ENCODE peak calls at places on chromosome 21, in four cellular contexts. E is K562, Z is HepG2, Y is A549. J is an unnamed sample.

GRCh38 chr21:34630536-34631143 is 15.7 kb upstream of the RCAN1 start:
- DNase-seq in Y (peak), Z (peak), E (peak), J (no peak)

GRCh38 chr21:25550352-25550751 is 56.9 kb downstream of the MRPL39 start:
- DNase-seq in Z (no peak), Y (no peak), E (no peak), J (no peak)

GRCh38 chr21:29245104-29245643 is 53.5 kb upstream of the BACH1 start:
- DNase-seq in Z (no peak), Y (no peak), E (no peak), J (no peak)

GRCh38 chr21:29540289-29540688 is 241.6 kb downstream of the BACH1 start:
- DNase-seq in Z (no peak), Y (no peak), E (no peak), J (no peak)

GRCh38 chr21:16162953-16163352 is 433.2 kb downstream of the USP25 start:
- DNase-seq in Y (no peak), Z (no peak), E (no peak), J (no peak)

GRCh38 chr21:15706686-15707085 is 23.1 kb upstream of the USP25 start:
- DNase-seq in Y (peak), E (peak), Z (no peak), J (no peak)

GRCh38 chr21:27648560-27648959 is 681.7 kb upstream of the ADAMTS5 start:
- DNase-seq in Z (no peak), Y (no peak), E (no peak), J (no peak)

GRCh38 chr21:35370071-35370470 is 321.0 kb upstream of the RUNX1 start:
- DNase-seq in Z (no peak), Y (no peak), E (no peak), J (no peak)

GRCh38 chr21:35521293-35521692 is 472.2 kb upstream of the RUNX1 start:
- DNase-seq in E (no peak), Y (no peak), Z (no peak), J (peak)

GRCh38 chr21:16707274-16707673 is 805.6 kb upstream of the CXADR start:
- DNase-seq in Y (no peak), Z (no peak), E (no peak), J (no peak)

GRCh38 chr21:33654412-33654811 is 12.1 kb downstream of the ITSN1 start:
- DNase-seq in E (no peak), Z (no peak), Y (no peak), J (no peak)

GRCh38 chr21:32653326-32653901 is 41.2 kb upstream of the CFAP298 start:
- DNase-seq in E (peak), Y (peak), Z (peak), J (peak)

GRCh38 chr21:33540711-33541104 is 1.2 kb downstream of the GART start:
- DNase-seq in Z (no peak), Y (no peak), E (peak), J (no peak)

GRCh38 chr21:32520885-32521735 is 64.2 kb downstream of the TCP10L start:
- DNase-seq in Z (no peak), Y (peak), E (peak), J (no peak)

GRCh38 chr21:17441370-17441769 is 71.5 kb upstream of the CXADR start:
- DNase-seq in Y (peak), E (no peak), Z (peak), J (no peak)

GRCh38 chr21:35265170-35265877 is 216.2 kb upstream of the RUNX1 start:
- DNase-seq in Y (peak), Z (no peak), E (peak), J (no peak)

GRCh38 chr21:34808569-34809204 is 139.9 kb downstream of the CLIC6 start:
- DNase-seq in E (no peak), Z (no peak), Y (peak), J (no peak)

GRCh38 chr21:27045281-27045985 is 78.5 kb upstream of the ADAMTS5 start:
- DNase-seq in E (no peak), Y (no peak), Z (no peak), J (no peak)

GRCh38 chr21:43654806-43655489 is 4.3 kb downstream of the HSF2BP start:
- DNase-seq in E (no peak), Z (no peak), Y (no peak), J (no peak)

GRCh38 chr21:34852438-34852837 is 183.6 kb downstream of the CLIC6 start:
- DNase-seq in E (no peak), Z (no peak), Y (no peak), J (no peak)

GRCh38 chr21:35737899-35738341 is 322.4 kb downstream of the SETD4 start:
- DNase-seq in Y (no peak), E (no peak), Z (no peak), J (no peak)

GRCh38 chr21:25568230-25568629 is 39.1 kb downstream of the MRPL39 start:
- DNase-seq in Y (no peak), E (no peak), Z (no peak), J (no peak)

GRCh38 chr21:18114735-18115134 is 129.9 kb upstream of the CHODL start:
- DNase-seq in E (no peak), Z (no peak), Y (no peak), J (no peak)

GRCh38 chr21:17610862-17611261 is 1.8 kb downstream of the BTG3 start:
- DNase-seq in E (peak), Y (peak), Z (peak), J (no peak)

GRCh38 chr21:34989337-34990151 is 59.6 kb downstream of the RUNX1 start:
- DNase-seq in Y (no peak), Z (no peak), E (no peak), J (no peak)

GRCh38 chr21:33968082-33968997 is 52.7 kb upstream of the ATP5PO start:
- DNase-seq in E (peak), Z (peak), Y (peak), J (no peak)

GRCh38 chr21:17501107-17502006 is 11.5 kb upstream of the CXADR start:
- DNase-seq in Y (peak), E (no peak), Z (peak), J (no peak)

GRCh38 chr21:35179990-35180557 is 131.0 kb upstream of the RUNX1 start:
- DNase-seq in E (no peak), Y (no peak), Z (no peak), J (no peak)

GRCh38 chr21:31042080-31042464 is 3.8 kb upstream of the KRTAP19-8 start:
- DNase-seq in E (no peak), Z (no peak), Y (no peak), J (no peak)
- TF ChIP-seq HMGXB4 in E (no peak), Z (no peak), Y (no peak), J (no peak)

GRCh38 chr21:14403681-14404318 is 20.9 kb upstream of the HSPA13 start:
- DNase-seq in Y (peak), Z (peak), E (peak), J (no peak)
- TF ChIP-seq HMGXB4 in Y (no peak), Z (no peak), E (no peak), J (no peak)

GRCh38 chr21:41613421-41613998 is 105.6 kb upstream of the TMPRSS2 start:
- DNase-seq in Y (no peak), E (no peak), Z (no peak), J (no peak)

GRCh38 chr21:41611441-41611840 is 103.5 kb upstream of the TMPRSS2 start:
- DNase-seq in E (no peak), Z (no peak), Y (no peak), J (no peak)

GRCh38 chr21:41611966-41612606 is 104.1 kb upstream of the TMPRSS2 start:
- DNase-seq in Z (peak), E (peak), Y (peak), J (peak)

GRCh38 chr21:41614456-41615010 is 106.6 kb upstream of the TMPRSS2 start:
- DNase-seq in Y (no peak), Z (no peak), E (no peak), J (no peak)

DNA sequence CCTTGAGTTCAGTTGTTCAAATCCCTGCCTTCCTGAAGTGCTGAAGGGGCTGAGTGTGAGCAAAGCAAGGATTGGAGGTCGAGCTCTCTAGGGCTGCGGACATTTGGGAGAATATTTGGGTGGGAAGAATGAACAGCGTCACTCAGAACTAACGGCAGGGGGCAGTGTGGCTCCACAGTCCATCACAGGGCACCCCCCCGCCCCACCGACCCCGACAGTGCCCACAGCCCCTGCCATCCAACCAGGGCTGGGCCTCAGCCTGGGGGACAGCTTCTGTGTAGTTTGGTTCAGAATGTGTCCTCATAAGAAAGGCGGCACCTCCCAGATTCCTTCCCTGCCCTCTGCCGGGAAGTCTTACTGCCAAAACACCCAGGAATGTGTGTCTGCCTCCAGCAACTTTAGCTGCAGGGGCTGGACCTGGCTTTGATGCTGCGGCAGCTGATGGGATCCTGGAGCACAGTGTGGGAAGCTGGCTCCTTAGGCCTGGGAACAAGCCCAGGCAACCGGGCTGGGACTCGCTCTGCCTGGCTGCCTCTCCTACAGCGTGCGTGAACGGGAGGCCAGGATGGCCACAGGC is 104.8 kb upstream of the TMPRSS2 start:
- DNase-seq in E (peak), Y (peak), Z (peak), J (peak)
- TF ChIP-seq HMGXB4 in E (no peak), Y (no peak), Z (no peak), J (no peak)

DNA sequence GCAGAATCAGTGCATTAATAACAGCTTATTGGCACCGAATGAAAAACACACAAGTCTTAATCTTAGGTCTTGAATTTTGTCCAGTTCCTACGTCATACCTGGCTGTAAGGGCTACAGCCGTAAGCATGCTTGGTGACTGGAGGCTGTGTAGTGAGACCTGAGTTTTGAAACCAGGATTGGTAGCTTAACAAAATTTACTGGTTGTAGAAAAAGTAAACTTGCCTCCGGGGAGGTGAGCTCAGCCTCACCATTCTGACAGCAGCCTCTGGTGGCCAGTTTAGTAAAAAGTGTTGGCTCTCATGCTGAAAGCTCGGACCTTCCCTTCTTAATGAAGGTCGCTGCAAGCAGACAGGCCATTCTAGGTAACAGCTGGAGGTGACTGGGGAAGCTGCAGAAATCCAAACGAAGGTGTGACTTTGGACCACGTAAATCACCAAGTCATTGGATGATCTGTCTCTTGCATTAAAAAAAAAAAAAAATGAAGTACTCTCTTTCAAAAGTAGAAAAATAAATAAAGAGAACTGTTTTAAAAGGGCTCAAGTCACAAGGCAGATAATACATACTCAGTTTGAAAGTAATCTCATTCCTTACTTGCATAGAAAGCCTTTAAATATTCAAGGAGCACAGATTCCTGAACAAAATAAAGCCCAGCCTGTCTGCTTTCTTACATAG is 48.8 kb downstream of the HLCS start:
- DNase-seq in Y (peak), E (peak), Z (peak), J (peak)
- TF ChIP-seq HMGXB4 in Y (no peak), E (no peak), Z (peak), J (no peak)

GRCh38 chr21:40618216-40618615 is 228.7 kb downstream of the DSCAM start:
- DNase-seq in E (no peak), Y (no peak), Z (no peak), J (peak)
- TF ChIP-seq HMGXB4 in E (no peak), Y (no peak), Z (no peak), J (no peak)

DNA sequence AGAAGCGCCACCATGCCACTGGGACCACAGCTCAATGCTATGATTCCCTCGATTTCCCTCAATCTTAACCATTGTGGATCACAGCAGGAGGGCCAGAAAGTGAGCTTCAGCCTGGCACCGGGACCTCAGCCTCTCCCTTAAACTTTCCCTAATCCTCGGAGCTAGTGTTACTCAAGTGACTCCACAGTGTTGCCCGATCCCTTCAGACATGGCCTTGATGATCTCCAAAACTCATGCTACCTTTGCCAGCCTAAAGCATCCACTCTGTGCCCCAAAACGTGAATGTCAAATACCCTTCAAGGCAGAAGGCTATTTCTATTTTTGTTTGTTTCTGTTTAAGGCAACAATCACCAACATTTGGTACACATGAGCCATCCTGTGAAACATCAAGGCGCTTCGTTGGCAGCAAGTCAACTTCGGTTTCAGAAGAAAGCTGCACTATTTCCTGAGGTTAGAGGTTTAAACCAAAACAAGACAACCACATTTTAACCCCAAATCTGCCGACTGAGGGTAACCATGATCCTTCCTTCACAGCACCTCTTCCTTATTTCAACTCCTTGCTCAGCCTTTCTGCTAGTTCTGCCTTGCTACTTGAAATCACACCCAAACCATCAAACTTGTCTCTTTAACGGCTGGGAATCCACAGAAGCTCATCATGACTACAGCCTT is 94.4 kb upstream of the KRTAP19-8 start:
- DNase-seq in Y (no peak), Z (no peak), E (no peak), J (no peak)
- TF ChIP-seq HMGXB4 in Y (no peak), Z (no peak), E (no peak), J (no peak)

GRCh38 chr21:37758997-37759396 is 157.3 kb downstream of the KCNJ6 start:
- DNase-seq in E (peak), Z (peak), Y (peak), J (peak)
- TF ChIP-seq HMGXB4 in E (no peak), Z (no peak), Y (no peak), J (no peak)

DNA sequence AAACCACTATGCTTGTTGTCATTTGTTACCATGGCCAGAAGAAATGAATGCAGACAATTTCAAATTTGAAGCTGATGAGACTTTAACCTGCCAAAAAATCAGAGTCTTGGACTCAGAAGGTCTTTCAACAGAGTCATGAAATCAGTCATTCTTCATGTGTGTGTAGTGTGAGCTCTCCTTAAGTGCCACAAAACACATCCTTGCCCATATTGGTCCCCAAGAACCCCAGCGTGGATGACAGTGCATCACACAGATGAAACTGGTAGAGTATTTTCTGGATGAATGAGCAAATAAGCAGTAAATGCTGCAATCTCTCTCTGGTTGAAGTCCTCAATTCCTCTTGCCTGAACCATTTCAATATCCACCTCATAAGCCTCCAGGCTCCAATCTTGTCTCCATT is 28.7 kb upstream of the ETS2 start:
- DNase-seq in E (no peak), Y (no peak), Z (no peak), J (no peak)
- TF ChIP-seq HMGXB4 in E (no peak), Y (no peak), Z (no peak), J (no peak)

DNA sequence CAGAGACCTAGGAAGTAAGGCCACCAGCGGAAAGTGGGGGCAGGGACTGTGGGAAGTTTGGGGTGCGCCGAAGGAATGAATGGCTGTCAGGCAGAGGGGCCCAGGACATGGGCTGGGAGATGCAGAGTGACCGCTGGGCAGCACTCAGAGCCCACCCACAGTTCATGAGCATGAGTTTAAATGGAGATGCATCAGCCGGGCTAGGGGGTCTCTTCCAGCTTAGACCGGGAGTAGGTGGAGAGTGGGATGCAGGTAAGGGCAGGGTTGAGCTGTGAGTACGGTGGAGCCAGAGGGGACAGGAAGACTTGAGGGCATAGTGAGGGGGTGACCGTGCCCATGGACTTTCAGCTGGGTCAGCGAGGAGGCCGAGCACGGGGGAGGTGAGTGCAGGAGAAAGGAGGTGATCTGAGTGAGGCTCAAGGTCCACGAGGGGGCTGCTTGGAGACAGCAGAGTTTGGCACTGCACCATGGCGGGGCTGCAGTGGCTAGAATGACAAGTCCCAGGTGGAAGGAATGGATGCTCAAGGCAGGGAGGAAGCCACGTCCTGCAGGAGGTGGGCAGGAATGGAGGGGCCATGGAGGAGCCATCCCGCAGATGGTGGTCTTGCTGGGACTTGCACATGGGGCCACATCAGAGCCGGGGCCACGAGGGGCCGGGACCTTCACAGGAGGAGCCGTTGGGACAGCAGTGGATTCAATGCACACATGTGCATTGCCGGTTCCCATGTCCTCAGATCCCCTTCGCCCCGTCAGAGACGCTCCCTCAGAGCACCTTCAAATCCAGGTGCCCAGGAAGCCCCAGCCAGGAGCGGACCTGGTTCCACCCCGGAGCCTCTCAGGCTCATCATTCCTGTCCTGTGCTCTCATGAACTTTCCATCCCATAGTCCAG is 34.9 kb downstream of the UBASH3A start:
- DNase-seq in Y (no peak), Z (no peak), E (no peak), J (no peak)
- TF ChIP-seq HMGXB4 in Y (no peak), Z (no peak), E (no peak), J (no peak)

DNA sequence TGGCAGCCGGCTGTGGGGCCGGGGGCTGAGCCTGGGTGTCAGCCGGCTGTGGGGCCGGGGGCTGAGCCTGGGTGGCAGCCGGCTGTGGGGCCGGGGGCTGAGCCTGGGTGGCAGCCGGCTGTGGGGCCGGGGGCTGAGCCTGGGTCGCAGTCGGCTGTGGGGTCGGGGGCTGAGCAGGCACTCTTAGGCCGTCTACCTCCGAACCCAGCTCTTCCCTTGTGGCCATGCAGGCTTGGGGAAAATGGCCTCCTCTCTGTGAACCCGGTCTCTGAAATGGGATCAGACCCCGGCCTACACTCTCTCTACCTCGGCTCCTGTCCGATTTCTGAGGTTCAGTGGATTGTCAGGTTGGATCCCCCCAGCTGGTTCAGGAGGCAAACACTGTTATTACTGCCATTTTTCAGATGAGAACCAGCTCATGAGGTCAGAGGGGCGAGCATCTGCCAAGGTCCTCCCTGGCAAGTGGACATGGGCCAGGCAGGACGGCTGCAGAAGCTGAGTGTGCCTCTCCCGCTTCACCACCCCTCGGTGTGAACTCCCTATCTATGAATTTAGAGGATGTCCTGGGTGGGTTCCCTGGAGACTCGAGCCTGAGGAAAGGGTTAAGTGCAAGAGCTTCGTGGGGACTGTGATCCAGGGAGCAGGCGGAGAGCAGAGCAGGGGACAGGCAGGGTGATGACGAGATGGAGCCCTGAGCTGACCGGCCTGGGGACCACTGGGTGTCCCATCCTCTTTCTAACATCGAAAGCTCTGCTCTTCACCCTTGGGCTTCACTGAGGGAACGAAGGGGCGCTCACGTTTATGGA is 10.9 kb upstream of the COL18A1 start:
- DNase-seq in Z (no peak), Y (no peak), E (no peak), J (peak)
- TF ChIP-seq HMGXB4 in Z (no peak), Y (no peak), E (no peak), J (no peak)